ENCODE peak calls at places on chromosomes 2 and 18, in five cellular contexts. P, V, Q, M and X are unnamed samples.

GRCh38 chr2:64524604-64525322 is 635 bp downstream of the AFTPH start:
- DNase-seq in P (no peak), V (no peak), Q (no peak), M (peak), X (peak)

GRCh38 chr2:181305151-181306123 is 151.7 kb upstream of the ITGA4 start:
- DNase-seq in P (no peak), V (peak), Q (no peak), M (peak), X (no peak)

GRCh38 chr2:20557635-20558034 is 93.3 kb downstream of the HS1BP3 start:
- DNase-seq in P (no peak), V (no peak), Q (no peak), M (no peak), X (no peak)

GRCh38 chr2:178301595-178302324 is 107.4 kb downstream of the OSBPL6 start:
- DNase-seq in P (no peak), V (no peak), Q (no peak), M (no peak), X (no peak)

GRCh38 chr18:24600076-24600654 is 139.7 kb downstream of the HRH4 start:
- DNase-seq in P (no peak), V (no peak), Q (peak), M (peak), X (no peak)

GRCh38 chr2:28161466-28161865 is 231.2 kb upstream of the FOSL2 start:
- DNase-seq in P (no peak), V (no peak), Q (peak), M (peak), X (no peak)

GRCh38 chr2:5365871-5366461 is 326.2 kb upstream of the SOX11 start:
- DNase-seq in P (no peak), V (no peak), Q (no peak), M (peak), X (peak)

GRCh38 chr2:85164145-85164559 is 31.0 kb downstream of the TCF7L1 start:
- DNase-seq in P (no peak), V (no peak), Q (no peak), M (no peak), X (no peak)

GRCh38 chr18:23851470-23852002 is 162.3 kb downstream of the LAMA3 start:
- DNase-seq in P (no peak), V (no peak), Q (no peak), M (no peak), X (no peak)

GRCh38 chr2:15471606-15472005 is 89.5 kb downstream of the NBAS start:
- DNase-seq in P (no peak), V (no peak), Q (no peak), M (no peak), X (no peak)

GRCh38 chr2:17962874-17963273 is 84.4 kb downstream of the KCNS3 start:
- DNase-seq in P (no peak), V (no peak), Q (no peak), M (no peak), X (no peak)

GRCh38 chr2:31270136-31270535 is 36.2 kb downstream of the EHD3 start:
- DNase-seq in P (no peak), V (no peak), Q (peak), M (no peak), X (no peak)

GRCh38 chr2:229598227-229598626 is 116.1 kb downstream of the DNER start:
- DNase-seq in P (no peak), V (no peak), Q (no peak), M (no peak), X (no peak)

GRCh38 chr2:219596954-219597551 is 604 bp upstream of the STK11IP start:
- DNase-seq in P (no peak), V (no peak), Q (no peak), M (peak), X (peak)

GRCh38 chr2:167017021-167017420 is 128.7 kb downstream of the XIRP2 start:
- DNase-seq in P (no peak), V (no peak), Q (no peak), M (no peak), X (no peak)

GRCh38 chr2:214706986-214707385 is 102.5 kb downstream of the BARD1 start:
- DNase-seq in P (no peak), V (no peak), Q (no peak), M (peak), X (no peak)

GRCh38 chr18:58175122-58175687 is 131.2 kb downstream of the NEDD4L start:
- DNase-seq in P (no peak), V (no peak), Q (no peak), M (no peak), X (no peak)

GRCh38 chr2:28250006-28250405 is 142.7 kb upstream of the FOSL2 start:
- DNase-seq in P (no peak), V (no peak), Q (peak), M (peak), X (no peak)

GRCh38 chr2:170375192-170375591 is 197.2 kb downstream of the MYO3B start:
- DNase-seq in P (no peak), V (no peak), Q (no peak), M (no peak), X (no peak)

GRCh38 chr2:62099523-62100175 is 96.3 kb upstream of the B3GNT2 start:
- DNase-seq in P (no peak), V (peak), Q (no peak), M (no peak), X (no peak)

GRCh38 chr2:46445561-46445960 is 33.8 kb upstream of the TMEM247 start:
- DNase-seq in P (no peak), V (no peak), Q (no peak), M (no peak), X (no peak)

GRCh38 chr2:219480004-219480403 is 18.7 kb upstream of the GMPPA start:
- DNase-seq in P (no peak), V (no peak), Q (no peak), M (no peak), X (no peak)

GRCh38 chr18:78271790-78272189 is 707.8 kb upstream of the SALL3 start:
- DNase-seq in P (no peak), V (no peak), Q (no peak), M (no peak), X (no peak)

GRCh38 chr18:66168834-66169233 is 418.0 kb downstream of the CDH7 start:
- DNase-seq in P (no peak), V (no peak), Q (no peak), M (no peak), X (no peak)

GRCh38 chr2:239666855-239667376 is 266.1 kb upstream of the HDAC4 start:
- DNase-seq in P (no peak), V (no peak), Q (no peak), M (no peak), X (no peak)
- TF ChIP-seq CTCF in P (no peak), V (no peak), Q (no peak), M (no peak), X (no peak)

GRCh38 chr2:96143231-96143847 is 1.9 kb downstream of the DUSP2 start:
- DNase-seq in P (no peak), V (no peak), Q (no peak), M (no peak), X (no peak)

GRCh38 chr2:96142217-96143113 is 2.8 kb downstream of the DUSP2 start:
- DNase-seq in P (peak), V (no peak), Q (no peak), M (no peak), X (peak)

GRCh38 chr2:96145028-96145939 is at the start of gene DUSP2:
- DNase-seq in P (peak), V (peak), Q (no peak), M (peak), X (peak)

GRCh38 chr2:96144481-96145027 is 686 bp downstream of the DUSP2 start:
- DNase-seq in P (no peak), V (no peak), Q (no peak), M (no peak), X (peak)

GRCh38 chr2:96143848-96144480 is 1.3 kb downstream of the DUSP2 start:
- DNase-seq in P (no peak), V (no peak), Q (no peak), M (no peak), X (peak)
- TF ChIP-seq CTCF in P (no peak), V (peak), Q (peak), M (no peak), X (no peak)

GRCh38 chr18:4074647-4075046 is 380.5 kb downstream of the DLGAP1 start:
- DNase-seq in P (no peak), V (no peak), Q (no peak), M (no peak), X (no peak)
- TF ChIP-seq CTCF in P (no peak), V (no peak), Q (no peak), M (no peak), X (no peak)

GRCh38 chr2:201120500-201120899 is 4.5 kb downstream of the CFLAR start:
- DNase-seq in P (no peak), V (no peak), Q (no peak), M (peak), X (no peak)

GRCh38 chr2:201126308-201127127 is 10.6 kb downstream of the CFLAR start:
- DNase-seq in P (no peak), V (no peak), Q (no peak), M (peak), X (no peak)

GRCh38 chr2:201118957-201119848 is 3.2 kb downstream of the CFLAR start:
- DNase-seq in P (no peak), V (no peak), Q (no peak), M (peak), X (no peak)

GRCh38 chr2:201118121-201118956 is 2.4 kb downstream of the CFLAR start:
- DNase-seq in P (peak), V (no peak), Q (peak), M (peak), X (peak)

GRCh38 chr2:201122276-201122675 is 6.3 kb downstream of the CFLAR start:
- DNase-seq in P (no peak), V (no peak), Q (no peak), M (peak), X (no peak)
- TF ChIP-seq CTCF in P (no peak), V (no peak), Q (no peak), M (no peak), X (no peak)

DNA sequence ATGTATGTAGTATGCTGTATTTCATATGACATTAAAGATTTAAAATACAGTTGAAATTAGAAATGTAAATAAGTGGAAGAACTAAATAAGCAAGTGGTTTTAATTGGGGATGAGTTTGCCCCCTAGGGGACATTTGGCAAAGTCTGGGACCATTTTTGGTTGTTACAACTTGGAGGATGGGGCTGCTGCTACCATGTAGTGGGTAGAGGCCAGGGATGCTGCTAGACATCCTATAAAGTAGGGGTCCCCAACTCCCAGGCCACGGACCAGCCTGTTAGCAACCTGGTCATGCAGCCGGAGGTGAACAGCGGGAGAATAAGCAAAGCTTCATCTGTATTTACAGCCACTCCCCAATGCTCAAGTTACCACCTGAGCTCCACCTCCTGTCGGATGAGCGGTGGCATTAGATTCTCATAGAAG is 27.9 kb upstream of the ASNSD1 start:
- DNase-seq in P (no peak), V (no peak), Q (no peak), M (peak), X (no peak)
- TF ChIP-seq CTCF in P (no peak), V (no peak), Q (peak), M (peak), X (no peak)

DNA sequence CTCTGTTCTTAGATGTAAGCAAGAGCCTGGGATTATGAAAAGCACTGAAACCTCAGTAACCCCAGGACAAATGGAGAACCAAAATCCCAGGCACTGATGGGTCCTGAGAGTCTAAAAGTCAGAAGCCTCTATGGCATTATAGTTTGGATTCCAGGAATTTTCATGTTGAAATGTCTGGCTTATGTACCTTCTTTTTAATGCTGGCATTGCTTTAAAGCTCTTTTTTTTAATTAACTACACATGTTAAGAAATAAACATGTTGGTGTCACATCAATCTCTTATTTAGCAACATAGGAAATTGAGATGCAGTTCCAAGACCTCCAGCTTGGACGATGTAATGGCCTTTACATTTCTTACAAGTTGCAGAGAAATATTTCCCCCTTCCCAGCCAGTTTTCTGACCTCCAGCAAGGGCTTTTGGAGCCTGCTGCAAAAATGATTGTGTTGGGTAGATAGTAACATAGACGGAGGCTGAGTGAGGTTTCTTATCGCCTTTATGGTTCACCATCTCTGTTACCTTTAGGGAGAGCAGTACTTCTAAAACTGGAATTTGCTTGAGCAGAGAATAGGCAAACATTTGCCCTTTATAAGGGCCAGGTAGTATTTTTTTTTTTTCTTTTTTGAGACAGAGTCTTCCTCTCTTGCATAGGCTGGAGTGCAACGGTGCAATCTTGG is 84.7 kb upstream of the RASGRP3 start:
- DNase-seq in P (no peak), V (no peak), Q (no peak), M (peak), X (no peak)
- TF ChIP-seq CTCF in P (no peak), V (no peak), Q (no peak), M (no peak), X (no peak)